ENCODE peak calls at places on chromosomes 2 and 18, in nine cellular contexts. One of them, this sample, is unnamed.

GRCh38 chr2:170218456-170218855 is 40.5 kb downstream of the MYO3B start:
- DNase-seq in activated T-cell treated with anti-CD3 and anti-CD28 coated beads, Interleukin-2, amount 50 U/mL, for 72 hours: no peak
- DNase-seq in uterus: no peak
- DNase-seq in hepatocyte: no peak
- DNase-seq in keratinocyte: no peak
- DNase-seq in heart right ventricle: no peak
- DNase-seq in stimulated activated CD4-positive, alpha-beta T cell treated with anti-CD3 and anti-CD28 coated beads, Interleukin-4, amount 100 ng/mL, for 48 hours: no peak
- DNase-seq in endothelial cell: no peak
- DNase-seq in C1 segment of cervical spinal cord: no peak
- DNase-seq in this sample: no peak

GRCh38 chr18:79402977-79403722 is 7.4 kb downstream of the NFATC1 start:
- DNase-seq in activated T-cell treated with anti-CD3 and anti-CD28 coated beads, Interleukin-2, amount 50 U/mL, for 72 hours: no peak
- DNase-seq in uterus: peak
- DNase-seq in hepatocyte: no peak
- DNase-seq in keratinocyte: no peak
- DNase-seq in heart right ventricle: peak
- DNase-seq in stimulated activated CD4-positive, alpha-beta T cell treated with anti-CD3 and anti-CD28 coated beads, Interleukin-4, amount 100 ng/mL, for 48 hours: no peak
- DNase-seq in endothelial cell: peak
- DNase-seq in C1 segment of cervical spinal cord: no peak
- DNase-seq in this sample: peak

GRCh38 chr18:7105268-7105667 is 12.3 kb downstream of the LAMA1 start:
- DNase-seq in activated T-cell treated with anti-CD3 and anti-CD28 coated beads, Interleukin-2, amount 50 U/mL, for 72 hours: no peak
- DNase-seq in uterus: no peak
- DNase-seq in hepatocyte: no peak
- DNase-seq in keratinocyte: no peak
- DNase-seq in heart right ventricle: no peak
- DNase-seq in stimulated activated CD4-positive, alpha-beta T cell treated with anti-CD3 and anti-CD28 coated beads, Interleukin-4, amount 100 ng/mL, for 48 hours: no peak
- DNase-seq in endothelial cell: no peak
- DNase-seq in C1 segment of cervical spinal cord: no peak
- DNase-seq in this sample: no peak

GRCh38 chr18:24022141-24022540 is 7.6 kb downstream of the TTC39C start:
- DNase-seq in activated T-cell treated with anti-CD3 and anti-CD28 coated beads, Interleukin-2, amount 50 U/mL, for 72 hours: no peak
- DNase-seq in uterus: no peak
- DNase-seq in hepatocyte: no peak
- DNase-seq in keratinocyte: no peak
- DNase-seq in heart right ventricle: no peak
- DNase-seq in stimulated activated CD4-positive, alpha-beta T cell treated with anti-CD3 and anti-CD28 coated beads, Interleukin-4, amount 100 ng/mL, for 48 hours: no peak
- DNase-seq in endothelial cell: no peak
- DNase-seq in C1 segment of cervical spinal cord: no peak
- DNase-seq in this sample: no peak

GRCh38 chr2:133579295-133579694 is 11.0 kb upstream of the NCKAP5 start:
- DNase-seq in activated T-cell treated with anti-CD3 and anti-CD28 coated beads, Interleukin-2, amount 50 U/mL, for 72 hours: no peak
- DNase-seq in uterus: no peak
- DNase-seq in hepatocyte: no peak
- DNase-seq in keratinocyte: peak
- DNase-seq in heart right ventricle: peak
- DNase-seq in stimulated activated CD4-positive, alpha-beta T cell treated with anti-CD3 and anti-CD28 coated beads, Interleukin-4, amount 100 ng/mL, for 48 hours: no peak
- DNase-seq in endothelial cell: no peak
- DNase-seq in C1 segment of cervical spinal cord: no peak
- DNase-seq in this sample: peak

GRCh38 chr2:199841409-199841808 is 9.6 kb downstream of the FTCDNL1 start:
- DNase-seq in activated T-cell treated with anti-CD3 and anti-CD28 coated beads, Interleukin-2, amount 50 U/mL, for 72 hours: no peak
- DNase-seq in uterus: no peak
- DNase-seq in hepatocyte: no peak
- DNase-seq in keratinocyte: no peak
- DNase-seq in heart right ventricle: no peak
- DNase-seq in stimulated activated CD4-positive, alpha-beta T cell treated with anti-CD3 and anti-CD28 coated beads, Interleukin-4, amount 100 ng/mL, for 48 hours: no peak
- DNase-seq in endothelial cell: no peak
- DNase-seq in C1 segment of cervical spinal cord: no peak
- DNase-seq in this sample: no peak

GRCh38 chr2:10410001-10410671 is 38.0 kb downstream of the ODC1 start:
- DNase-seq in activated T-cell treated with anti-CD3 and anti-CD28 coated beads, Interleukin-2, amount 50 U/mL, for 72 hours: no peak
- DNase-seq in uterus: no peak
- DNase-seq in hepatocyte: no peak
- DNase-seq in keratinocyte: no peak
- DNase-seq in heart right ventricle: no peak
- DNase-seq in stimulated activated CD4-positive, alpha-beta T cell treated with anti-CD3 and anti-CD28 coated beads, Interleukin-4, amount 100 ng/mL, for 48 hours: no peak
- DNase-seq in endothelial cell: no peak
- DNase-seq in C1 segment of cervical spinal cord: no peak
- DNase-seq in this sample: no peak

GRCh38 chr2:240306185-240306584 is 129.3 kb upstream of the GPC1 start:
- DNase-seq in activated T-cell treated with anti-CD3 and anti-CD28 coated beads, Interleukin-2, amount 50 U/mL, for 72 hours: no peak
- DNase-seq in uterus: no peak
- DNase-seq in hepatocyte: no peak
- DNase-seq in keratinocyte: no peak
- DNase-seq in heart right ventricle: no peak
- DNase-seq in stimulated activated CD4-positive, alpha-beta T cell treated with anti-CD3 and anti-CD28 coated beads, Interleukin-4, amount 100 ng/mL, for 48 hours: no peak
- DNase-seq in endothelial cell: no peak
- DNase-seq in C1 segment of cervical spinal cord: no peak
- DNase-seq in this sample: no peak

GRCh38 chr2:108616290-108616689 is 82.0 kb downstream of the LIMS1 start:
- DNase-seq in activated T-cell treated with anti-CD3 and anti-CD28 coated beads, Interleukin-2, amount 50 U/mL, for 72 hours: no peak
- DNase-seq in uterus: no peak
- DNase-seq in hepatocyte: no peak
- DNase-seq in keratinocyte: no peak
- DNase-seq in heart right ventricle: no peak
- DNase-seq in stimulated activated CD4-positive, alpha-beta T cell treated with anti-CD3 and anti-CD28 coated beads, Interleukin-4, amount 100 ng/mL, for 48 hours: no peak
- DNase-seq in endothelial cell: no peak
- DNase-seq in C1 segment of cervical spinal cord: no peak
- DNase-seq in this sample: no peak

GRCh38 chr18:75984853-75985252 is 510.2 kb downstream of the ZNF516 start:
- DNase-seq in activated T-cell treated with anti-CD3 and anti-CD28 coated beads, Interleukin-2, amount 50 U/mL, for 72 hours: no peak
- DNase-seq in uterus: no peak
- DNase-seq in hepatocyte: no peak
- DNase-seq in keratinocyte: no peak
- DNase-seq in heart right ventricle: no peak
- DNase-seq in stimulated activated CD4-positive, alpha-beta T cell treated with anti-CD3 and anti-CD28 coated beads, Interleukin-4, amount 100 ng/mL, for 48 hours: no peak
- DNase-seq in endothelial cell: no peak
- DNase-seq in C1 segment of cervical spinal cord: no peak
- DNase-seq in this sample: no peak

GRCh38 chr18:68181956-68182355 is 533.0 kb downstream of the TMX3 start:
- DNase-seq in activated T-cell treated with anti-CD3 and anti-CD28 coated beads, Interleukin-2, amount 50 U/mL, for 72 hours: no peak
- DNase-seq in uterus: no peak
- DNase-seq in hepatocyte: no peak
- DNase-seq in keratinocyte: no peak
- DNase-seq in heart right ventricle: no peak
- DNase-seq in stimulated activated CD4-positive, alpha-beta T cell treated with anti-CD3 and anti-CD28 coated beads, Interleukin-4, amount 100 ng/mL, for 48 hours: no peak
- DNase-seq in endothelial cell: no peak
- DNase-seq in C1 segment of cervical spinal cord: no peak
- DNase-seq in this sample: no peak

GRCh38 chr18:31678425-31678824 is 6.0 kb downstream of the B4GALT6 start:
- DNase-seq in activated T-cell treated with anti-CD3 and anti-CD28 coated beads, Interleukin-2, amount 50 U/mL, for 72 hours: no peak
- DNase-seq in uterus: no peak
- DNase-seq in hepatocyte: no peak
- DNase-seq in keratinocyte: no peak
- DNase-seq in heart right ventricle: no peak
- DNase-seq in stimulated activated CD4-positive, alpha-beta T cell treated with anti-CD3 and anti-CD28 coated beads, Interleukin-4, amount 100 ng/mL, for 48 hours: no peak
- DNase-seq in endothelial cell: no peak
- DNase-seq in C1 segment of cervical spinal cord: no peak
- DNase-seq in this sample: no peak

GRCh38 chr2:104444392-104444791 is 409.5 kb upstream of the POU3F3 start:
- DNase-seq in activated T-cell treated with anti-CD3 and anti-CD28 coated beads, Interleukin-2, amount 50 U/mL, for 72 hours: no peak
- DNase-seq in uterus: no peak
- DNase-seq in hepatocyte: no peak
- DNase-seq in keratinocyte: no peak
- DNase-seq in heart right ventricle: no peak
- DNase-seq in stimulated activated CD4-positive, alpha-beta T cell treated with anti-CD3 and anti-CD28 coated beads, Interleukin-4, amount 100 ng/mL, for 48 hours: no peak
- DNase-seq in endothelial cell: no peak
- DNase-seq in C1 segment of cervical spinal cord: no peak
- DNase-seq in this sample: no peak

GRCh38 chr2:119702203-119702917 is 23.4 kb downstream of the TMEM177 start:
- DNase-seq in activated T-cell treated with anti-CD3 and anti-CD28 coated beads, Interleukin-2, amount 50 U/mL, for 72 hours: no peak
- DNase-seq in uterus: no peak
- DNase-seq in hepatocyte: no peak
- DNase-seq in keratinocyte: no peak
- DNase-seq in heart right ventricle: no peak
- DNase-seq in stimulated activated CD4-positive, alpha-beta T cell treated with anti-CD3 and anti-CD28 coated beads, Interleukin-4, amount 100 ng/mL, for 48 hours: no peak
- DNase-seq in endothelial cell: no peak
- DNase-seq in C1 segment of cervical spinal cord: no peak
- DNase-seq in this sample: no peak